ENCODE peak calls at places on chromosomes 6 and 20, in four cellular contexts. G, H, I and P are unnamed samples.

GRCh38 chr6:138716017-138716416 is 57.6 kb upstream of the CCDC28A start:
- DNase-seq in G (no peak), I (no peak), H (no peak), P (no peak)

GRCh38 chr6:148617522-148617921 is 129.3 kb upstream of the UST start:
- DNase-seq in I (no peak), G (no peak), H (no peak), P (peak)

GRCh38 chr20:1632228-1632577 is 12.4 kb upstream of the SIRPB1 start:
- DNase-seq in I (no peak), H (no peak), G (no peak), P (no peak)

GRCh38 chr6:27911953-27912446 is at the start of gene OR2B2:
- DNase-seq in I (no peak), H (no peak), G (no peak), P (no peak)

GRCh38 chr20:58818585-58819285 is 32.0 kb downstream of the GNAS-AS1 start:
- DNase-seq in I (no peak), H (no peak), G (no peak), P (no peak)

GRCh38 chr6:17012421-17013225 is 89.2 kb upstream of the STMND1 start:
- DNase-seq in H (peak), I (no peak), G (no peak), P (peak)

GRCh38 chr20:51514252-51514651 is 28.3 kb downstream of the NFATC2 start:
- DNase-seq in H (no peak), G (no peak), I (no peak), P (no peak)

GRCh38 chr20:50980071-50980681 is 21.6 kb downstream of the MOCS3 start:
- DNase-seq in H (peak), I (no peak), G (no peak), P (peak)

GRCh38 chr6:117605169-117605826 is 3.0 kb upstream of the GOPC start:
- DNase-seq in I (no peak), H (peak), G (peak), P (peak)

GRCh38 chr6:160426146-160426545 is 78.0 kb downstream of the SLC22A3 start:
- DNase-seq in I (no peak), G (no peak), H (no peak), P (no peak)

GRCh38 chr6:149012040-149012545 is 265.3 kb downstream of the UST start:
- DNase-seq in H (peak), I (no peak), G (no peak), P (peak)

GRCh38 chr6:131937703-131938631 is 13.2 kb downstream of the CCN2 start:
- DNase-seq in G (no peak), H (peak), I (no peak), P (peak)

GRCh38 chr6:149990109-149990671 is 26.4 kb downstream of the ULBP1 start:
- DNase-seq in I (no peak), H (no peak), G (no peak), P (no peak)

GRCh38 chr6:116266803-116267202 is 12.9 kb downstream of the TSPYL1 start:
- DNase-seq in I (no peak), G (no peak), H (no peak), P (no peak)

GRCh38 chr6:35081426-35081851 is 59.7 kb downstream of the TCP11 start:
- DNase-seq in I (no peak), G (no peak), H (no peak), P (peak)

GRCh38 chr6:79861023-79861422 is 86.3 kb downstream of the ELOVL4 start:
- DNase-seq in G (no peak), H (no peak), I (no peak), P (no peak)

GRCh38 chr6:37565267-37566208 is 65.8 kb upstream of the CCDC167 start:
- DNase-seq in H (no peak), I (peak), G (no peak), P (no peak)

GRCh38 chr20:57567471-57568079 is 6.7 kb downstream of the PCK1 start:
- DNase-seq in H (no peak), G (no peak), I (no peak), P (no peak)

GRCh38 chr6:36160147-36160760 is 29.9 kb downstream of the MAPK13 start:
- DNase-seq in I (no peak), H (peak), G (no peak), P (peak)

GRCh38 chr6:15479761-15480160 is 183.1 kb downstream of the DTNBP1 start:
- DNase-seq in H (no peak), G (no peak), I (no peak), P (no peak)

GRCh38 chr6:108751851-108752732 is 96.1 kb upstream of the ARMC2 start:
- DNase-seq in H (no peak), G (no peak), I (no peak), P (no peak)

GRCh38 chr6:106512958-106513480 is 116.3 kb downstream of the RTN4IP1 start:
- DNase-seq in I (no peak), G (no peak), H (peak), P (no peak)

GRCh38 chr6:106510090-106510970 is 119.0 kb downstream of the RTN4IP1 start:
- DNase-seq in G (peak), H (peak), I (peak), P (no peak)

GRCh38 chr6:106513813-106514212 is 115.5 kb downstream of the RTN4IP1 start:
- DNase-seq in G (no peak), I (no peak), H (peak), P (no peak)

GRCh38 chr6:106511274-106512047 is 117.8 kb downstream of the RTN4IP1 start:
- DNase-seq in I (no peak), H (peak), G (peak), P (no peak)

DNA sequence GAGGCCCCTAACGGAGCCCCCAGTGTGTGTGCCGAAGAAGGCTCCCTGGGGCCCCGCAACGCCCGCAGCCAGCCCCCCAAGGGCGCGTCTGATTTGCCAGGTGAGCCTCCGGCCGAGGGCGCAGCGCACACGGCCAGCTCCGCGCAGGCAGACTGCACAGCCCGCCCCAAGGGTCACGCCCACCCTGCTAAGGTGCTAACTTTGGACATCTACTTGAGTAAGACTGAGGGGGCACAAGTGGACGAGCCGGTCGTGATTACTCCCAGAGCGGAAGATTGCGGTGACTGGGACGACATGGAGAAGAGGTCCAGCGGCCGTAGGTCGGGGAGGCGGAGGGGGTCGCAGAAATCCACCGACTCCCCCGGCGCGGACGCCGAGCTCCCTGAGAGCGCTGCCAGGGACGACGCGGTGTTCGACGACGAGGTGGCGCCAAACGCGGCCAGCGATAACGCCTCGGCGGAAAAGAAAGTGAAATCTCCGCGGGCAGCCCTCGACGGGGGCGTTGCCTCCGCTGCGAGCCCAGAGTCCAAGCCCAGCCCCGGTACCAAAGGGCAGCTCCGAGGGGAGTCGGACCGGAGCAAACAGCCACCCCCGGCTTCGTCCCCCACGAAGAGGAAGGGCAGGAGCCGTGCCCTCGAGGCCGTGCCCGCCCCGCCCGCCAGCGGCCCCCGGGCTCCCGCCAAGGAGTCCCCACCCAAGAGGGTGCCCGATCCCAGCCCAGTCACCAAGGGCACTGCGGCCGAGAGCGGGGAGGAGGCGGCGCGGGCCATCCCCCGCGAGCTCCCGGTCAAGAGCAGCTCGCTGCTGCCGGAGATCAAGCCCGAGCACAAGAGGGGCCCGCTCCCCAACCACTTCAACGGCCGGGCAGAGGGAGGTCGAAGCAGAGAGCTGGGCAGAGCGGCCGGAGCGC is 117.0 kb downstream of the RTN4IP1 start:
- DNase-seq in I (peak), H (peak), G (peak), P (no peak)
- TF ChIP-seq CTCF in I (no peak), H (peak), G (peak), P (peak)

DNA sequence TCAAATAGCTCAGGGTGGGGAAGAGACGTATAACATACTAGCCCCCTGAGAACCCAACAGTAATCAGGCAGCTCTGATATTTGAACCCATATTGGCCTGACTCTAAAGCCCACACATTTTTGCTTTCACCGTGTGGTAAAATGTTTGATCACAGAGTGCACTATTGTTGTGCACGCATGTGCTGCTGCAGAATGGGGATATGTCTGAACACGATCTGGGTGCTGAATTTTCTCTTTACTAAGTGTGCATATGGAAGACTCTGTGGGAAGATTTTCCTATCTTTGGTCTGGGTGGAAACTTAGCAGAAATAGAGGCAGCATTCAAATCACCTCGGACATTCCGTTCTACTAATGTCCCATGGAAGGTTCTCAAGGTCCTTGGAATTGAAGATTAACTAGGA is 800.1 kb downstream of the TFAP2A start:
- DNase-seq in G (no peak), I (no peak), H (no peak), P (no peak)
- H3K27ac ChIP-seq in G (no peak), I (no peak), H (no peak), P (no peak)

DNA sequence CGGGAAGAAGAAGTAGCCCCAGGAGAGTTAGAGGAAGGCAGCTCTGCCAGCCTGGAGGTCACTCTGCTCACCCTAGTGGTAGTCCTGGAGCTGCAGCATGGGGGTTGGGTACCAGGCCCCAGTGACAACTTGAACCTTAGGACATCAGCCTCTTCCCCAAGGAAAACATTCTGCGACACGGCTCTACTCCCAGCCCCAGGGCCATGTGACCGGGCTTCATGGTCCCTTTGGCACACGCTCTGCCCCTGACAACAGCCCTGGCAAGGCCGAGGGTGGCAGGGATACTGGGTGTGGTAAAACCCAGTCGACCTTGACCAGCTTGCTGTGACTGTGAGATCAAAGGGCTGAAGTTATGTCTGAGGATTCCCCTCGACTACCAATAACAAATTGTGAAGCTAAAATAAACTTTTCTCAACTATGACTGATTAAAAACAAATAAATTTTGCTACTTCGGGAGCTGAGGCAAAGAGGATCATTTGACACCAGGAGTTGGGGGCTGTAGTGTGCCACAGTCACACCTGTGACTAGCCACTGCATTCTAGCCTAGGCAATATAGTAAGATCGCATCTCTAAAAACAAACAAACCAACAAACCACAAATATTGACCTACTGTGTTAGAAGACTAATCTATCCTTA is 24.4 kb upstream of the ARID1B start:
- DNase-seq in I (peak), G (peak), H (no peak), P (no peak)
- TF ChIP-seq CTCF in I (no peak), G (peak), H (no peak), P (peak)

GRCh38 chr6:25024821-25025220 is 89.1 kb upstream of the RIPOR2 start:
- DNase-seq in G (no peak), H (no peak), I (no peak), P (no peak)

GRCh38 chr6:25025248-25025918 is 89.6 kb upstream of the RIPOR2 start:
- DNase-seq in G (no peak), I (no peak), H (no peak), P (no peak)

GRCh38 chr6:25026723-25027122 is 91.0 kb upstream of the RIPOR2 start:
- DNase-seq in H (no peak), I (no peak), G (no peak), P (no peak)

GRCh38 chr6:25027221-25027916 is 91.6 kb upstream of the RIPOR2 start:
- DNase-seq in I (no peak), G (peak), H (no peak), P (no peak)

GRCh38 chr6:25025919-25026301 is 90.2 kb upstream of the RIPOR2 start:
- DNase-seq in I (no peak), H (no peak), G (no peak), P (no peak)
- H3K27ac ChIP-seq in I (no peak), H (no peak), G (no peak), P (no peak)

DNA sequence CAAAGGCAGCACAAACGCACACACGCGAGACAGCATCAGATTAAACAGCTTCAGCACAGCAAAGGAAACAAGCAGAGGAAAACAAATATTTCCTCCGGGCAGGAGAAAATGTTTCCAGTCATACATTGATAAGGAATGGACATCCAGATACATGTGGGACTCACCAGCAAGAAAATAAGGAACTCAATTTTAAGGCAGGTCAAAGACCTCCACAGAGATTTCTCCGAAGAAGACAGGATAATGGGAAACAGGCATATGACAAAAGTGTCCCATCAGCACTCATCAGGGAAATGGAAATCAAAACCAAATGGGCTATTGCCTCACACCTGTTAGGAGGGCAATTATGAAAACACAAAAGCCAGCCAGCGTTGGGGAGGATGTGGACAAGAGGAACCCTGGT is 9.7 kb upstream of the SLCO4A1 start:
- DNase-seq in H (no peak), I (no peak), G (no peak), P (no peak)
- TF ChIP-seq CTCF in H (no peak), I (no peak), G (no peak), P (no peak)

DNA sequence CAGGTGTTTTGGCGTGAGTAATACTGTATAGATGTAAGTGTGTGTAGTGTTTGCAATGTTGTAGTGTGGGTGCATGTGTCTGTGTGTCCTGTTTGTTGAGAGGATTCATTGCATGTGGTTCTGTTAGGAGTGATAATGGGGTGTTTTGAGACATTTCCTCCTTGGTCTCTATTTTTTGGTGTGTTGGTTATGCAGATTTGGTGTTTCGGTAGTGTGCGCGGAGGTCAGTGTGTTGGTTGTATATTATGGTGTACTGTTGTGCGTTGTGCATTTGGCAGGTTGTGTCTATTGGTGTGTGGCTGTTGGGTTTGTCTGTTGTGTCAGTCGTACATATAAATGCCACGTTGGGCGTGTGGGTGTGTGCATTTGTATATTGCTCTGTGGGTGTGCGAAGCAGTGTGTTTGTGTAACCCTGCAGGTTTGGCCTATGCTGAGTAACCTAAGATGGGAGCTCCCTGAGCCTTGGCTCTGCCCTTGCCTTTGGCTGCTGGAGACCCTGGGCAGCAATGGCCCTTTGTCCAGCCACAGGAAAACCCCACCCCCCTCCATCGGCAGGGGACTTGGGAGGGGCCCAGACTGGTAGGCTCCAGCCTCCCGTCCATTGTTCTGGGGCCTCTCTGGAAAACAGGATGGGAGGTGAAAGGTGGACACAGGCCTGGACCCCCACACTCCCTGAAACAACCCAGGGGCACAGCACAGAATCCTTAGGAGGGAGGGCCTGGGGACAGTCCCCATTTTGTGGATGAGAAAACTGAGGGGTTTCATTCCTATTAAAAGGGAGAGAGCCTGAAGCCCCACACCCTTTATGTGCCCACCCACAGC is 10.3 kb upstream of the ID1 start:
- DNase-seq in I (peak), G (peak), H (no peak), P (no peak)
- H3K27ac ChIP-seq in I (peak), G (peak), H (peak), P (no peak)

GRCh38 chr6:135534773-135535380 is 37.3 kb upstream of the AHI1 start:
- DNase-seq in I (no peak), H (no peak), G (no peak), P (peak)

GRCh38 chr6:135535989-135536414 is 38.5 kb upstream of the AHI1 start:
- DNase-seq in H (peak), G (no peak), I (no peak), P (peak)

GRCh38 chr6:135546206-135546605 is 48.7 kb upstream of the AHI1 start:
- DNase-seq in G (no peak), H (no peak), I (no peak), P (no peak)

GRCh38 chr6:135537782-135538301 is 40.3 kb upstream of the AHI1 start:
- DNase-seq in G (no peak), I (no peak), H (peak), P (peak)

DNA sequence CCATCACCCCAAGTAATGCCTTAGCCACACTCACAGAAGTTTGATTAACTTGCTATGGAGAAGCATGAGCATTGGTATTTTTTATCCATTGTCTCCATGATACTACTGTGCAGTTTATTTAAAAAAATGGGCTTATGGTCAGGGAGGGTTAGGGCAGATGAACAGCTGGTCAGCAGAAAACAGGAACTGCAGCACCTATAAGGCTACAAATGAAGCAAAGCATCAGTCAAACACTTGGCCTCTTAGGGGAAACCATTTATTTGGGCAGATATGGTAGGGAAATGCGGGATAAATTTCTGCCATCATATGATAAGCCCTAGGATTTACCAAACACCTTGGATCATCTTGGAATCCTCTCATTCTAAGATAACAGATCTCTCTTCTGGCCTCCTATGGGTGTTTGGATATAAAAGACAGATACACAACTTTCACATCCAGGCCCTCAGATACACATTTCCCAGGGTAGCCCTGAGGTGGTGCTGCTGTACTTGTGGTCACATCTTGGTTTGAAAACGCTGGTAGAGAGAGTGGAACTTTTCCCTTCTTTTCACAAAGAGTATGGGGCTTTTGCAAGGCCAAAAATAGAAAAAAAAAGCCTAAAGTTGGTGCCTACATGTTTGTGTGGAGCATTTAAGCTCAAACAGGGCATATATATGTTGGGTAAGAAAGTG is 42.8 kb upstream of the AHI1 start:
- DNase-seq in H (peak), G (no peak), I (no peak), P (peak)
- TF ChIP-seq CTCF in H (peak), G (no peak), I (no peak), P (peak)

GRCh38 chr6:30107756-30108155 is 5.1 kb downstream of the TRIM31 start:
- DNase-seq in G (no peak), I (no peak), H (no peak), P (no peak)

GRCh38 chr6:30113843-30114242 is 953 bp upstream of the TRIM31 start:
- DNase-seq in G (no peak), I (no peak), H (no peak), P (no peak)

GRCh38 chr6:30113377-30113759 is 478 bp upstream of the TRIM31 start:
- DNase-seq in H (no peak), I (no peak), G (no peak), P (no peak)

GRCh38 chr6:30112402-30113376 is at the start of gene TRIM31:
- DNase-seq in G (no peak), H (no peak), I (no peak), P (no peak)

GRCh38 chr6:30111266-30111856 is 1.5 kb downstream of the TRIM31 start:
- DNase-seq in H (no peak), I (no peak), G (no peak), P (no peak)
- H3K27ac ChIP-seq in H (no peak), I (no peak), G (no peak), P (no peak)